ENCODE peak calls at places on chromosomes 3 and 15, in nine cellular contexts. One of them, this sample, is unnamed.

GRCh38 chr3:65814883-65815578 is 223.7 kb downstream of the MAGI1 start:
- DNase-seq in brain microvascular endothelial cell: no peak
- DNase-seq in mesenchymal stem cell: no peak
- DNase-seq in IMR-90: no peak
- DNase-seq in PC-3: no peak
- DNase-seq in upper lobe of right lung: no peak
- DNase-seq in A673: no peak
- DNase-seq in PC-9: no peak
- DNase-seq in GM23248: no peak
- DNase-seq in this sample: no peak

GRCh38 chr3:175316799-175317198 is 457.7 kb downstream of the NAALADL2 start:
- DNase-seq in brain microvascular endothelial cell: no peak
- DNase-seq in mesenchymal stem cell: no peak
- DNase-seq in IMR-90: no peak
- DNase-seq in PC-3: no peak
- DNase-seq in upper lobe of right lung: no peak
- DNase-seq in A673: no peak
- DNase-seq in PC-9: no peak
- DNase-seq in GM23248: no peak
- DNase-seq in this sample: no peak

GRCh38 chr15:65068436-65068835 is 645 bp upstream of the RASL12 start:
- DNase-seq in brain microvascular endothelial cell: no peak
- DNase-seq in mesenchymal stem cell: no peak
- DNase-seq in IMR-90: no peak
- DNase-seq in PC-3: no peak
- DNase-seq in upper lobe of right lung: no peak
- DNase-seq in A673: no peak
- DNase-seq in PC-9: no peak
- DNase-seq in GM23248: no peak
- DNase-seq in this sample: no peak

GRCh38 chr3:181948286-181948685 is 236.6 kb downstream of the SOX2 start:
- DNase-seq in brain microvascular endothelial cell: no peak
- DNase-seq in mesenchymal stem cell: no peak
- DNase-seq in IMR-90: no peak
- DNase-seq in PC-3: peak
- DNase-seq in upper lobe of right lung: no peak
- DNase-seq in A673: no peak
- DNase-seq in PC-9: no peak
- DNase-seq in GM23248: no peak
- DNase-seq in this sample: no peak

GRCh38 chr3:13452490-13453335 is 27.4 kb upstream of the HDAC11 start:
- DNase-seq in brain microvascular endothelial cell: peak
- DNase-seq in mesenchymal stem cell: peak
- DNase-seq in IMR-90: peak
- DNase-seq in PC-3: peak
- DNase-seq in upper lobe of right lung: no peak
- DNase-seq in A673: peak
- DNase-seq in PC-9: peak
- DNase-seq in GM23248: peak
- DNase-seq in this sample: peak

GRCh38 chr3:96331341-96331740 is 483.1 kb upstream of the EPHA6 start:
- DNase-seq in brain microvascular endothelial cell: no peak
- DNase-seq in mesenchymal stem cell: no peak
- DNase-seq in IMR-90: no peak
- DNase-seq in PC-3: peak
- DNase-seq in upper lobe of right lung: no peak
- DNase-seq in A673: no peak
- DNase-seq in PC-9: no peak
- DNase-seq in GM23248: no peak
- DNase-seq in this sample: no peak

GRCh38 chr3:13895155-13896105 is 15.6 kb upstream of the WNT7A start:
- DNase-seq in brain microvascular endothelial cell: peak
- DNase-seq in mesenchymal stem cell: peak
- DNase-seq in IMR-90: peak
- DNase-seq in PC-3: peak
- DNase-seq in upper lobe of right lung: peak
- DNase-seq in A673: peak
- DNase-seq in PC-9: peak
- DNase-seq in GM23248: peak
- DNase-seq in this sample: peak

GRCh38 chr3:13335503-13335902 is 84.6 kb downstream of the NUP210 start:
- DNase-seq in brain microvascular endothelial cell: no peak
- DNase-seq in mesenchymal stem cell: no peak
- DNase-seq in IMR-90: no peak
- DNase-seq in PC-3: no peak
- DNase-seq in upper lobe of right lung: no peak
- DNase-seq in A673: no peak
- DNase-seq in PC-9: no peak
- DNase-seq in GM23248: no peak
- DNase-seq in this sample: no peak

GRCh38 chr3:71016141-71016845 is 567.2 kb downstream of the FOXP1 start:
- DNase-seq in brain microvascular endothelial cell: peak
- DNase-seq in mesenchymal stem cell: no peak
- DNase-seq in IMR-90: no peak
- DNase-seq in PC-3: no peak
- DNase-seq in upper lobe of right lung: no peak
- DNase-seq in A673: no peak
- DNase-seq in PC-9: no peak
- DNase-seq in GM23248: peak
- DNase-seq in this sample: no peak

GRCh38 chr3:46449755-46450552 is 14.8 kb downstream of the LTF start:
- DNase-seq in brain microvascular endothelial cell: no peak
- DNase-seq in mesenchymal stem cell: no peak
- DNase-seq in IMR-90: peak
- DNase-seq in PC-3: peak
- DNase-seq in upper lobe of right lung: no peak
- DNase-seq in A673: no peak
- DNase-seq in PC-9: no peak
- DNase-seq in GM23248: peak
- DNase-seq in this sample: no peak

GRCh38 chr3:139935866-139936817 is 1.2 kb downstream of the CLSTN2 start:
- DNase-seq in brain microvascular endothelial cell: peak
- DNase-seq in mesenchymal stem cell: peak
- DNase-seq in IMR-90: no peak
- DNase-seq in PC-3: no peak
- DNase-seq in upper lobe of right lung: peak
- DNase-seq in A673: peak
- DNase-seq in PC-9: no peak
- DNase-seq in GM23248: peak
- DNase-seq in this sample: peak

GRCh38 chr3:164341086-164341485 is 737.2 kb downstream of the SI start:
- DNase-seq in brain microvascular endothelial cell: no peak
- DNase-seq in mesenchymal stem cell: no peak
- DNase-seq in IMR-90: no peak
- DNase-seq in PC-3: no peak
- DNase-seq in upper lobe of right lung: no peak
- DNase-seq in A673: no peak
- DNase-seq in PC-9: no peak
- DNase-seq in GM23248: no peak
- DNase-seq in this sample: no peak

GRCh38 chr3:71713041-71713440 is 12.2 kb downstream of the EIF4E3 start:
- DNase-seq in brain microvascular endothelial cell: no peak
- DNase-seq in mesenchymal stem cell: no peak
- DNase-seq in IMR-90: no peak
- DNase-seq in PC-3: peak
- DNase-seq in upper lobe of right lung: no peak
- DNase-seq in A673: no peak
- DNase-seq in PC-9: peak
- DNase-seq in GM23248: no peak
- DNase-seq in this sample: no peak

GRCh38 chr15:63439536-63440264 is 58.1 kb upstream of the CA12 start:
- DNase-seq in brain microvascular endothelial cell: no peak
- DNase-seq in mesenchymal stem cell: no peak
- DNase-seq in IMR-90: peak
- DNase-seq in PC-3: peak
- DNase-seq in upper lobe of right lung: no peak
- DNase-seq in A673: no peak
- DNase-seq in PC-9: no peak
- DNase-seq in GM23248: peak
- DNase-seq in this sample: no peak

GRCh38 chr3:52458031-52458760 is 2.8 kb downstream of the NISCH start:
- DNase-seq in brain microvascular endothelial cell: no peak
- DNase-seq in mesenchymal stem cell: no peak
- DNase-seq in IMR-90: no peak
- DNase-seq in PC-3: no peak
- DNase-seq in upper lobe of right lung: no peak
- DNase-seq in A673: no peak
- DNase-seq in PC-9: no peak
- DNase-seq in GM23248: no peak
- DNase-seq in this sample: no peak

GRCh38 chr3:129325383-129325782 is 46.7 kb downstream of the HMCES start:
- DNase-seq in brain microvascular endothelial cell: no peak
- DNase-seq in mesenchymal stem cell: no peak
- DNase-seq in IMR-90: no peak
- DNase-seq in PC-3: no peak
- DNase-seq in upper lobe of right lung: no peak
- DNase-seq in A673: no peak
- DNase-seq in PC-9: no peak
- DNase-seq in GM23248: no peak
- DNase-seq in this sample: no peak

GRCh38 chr3:129324855-129325254 is 46.2 kb downstream of the HMCES start:
- DNase-seq in brain microvascular endothelial cell: no peak
- DNase-seq in mesenchymal stem cell: no peak
- DNase-seq in IMR-90: no peak
- DNase-seq in PC-3: no peak
- DNase-seq in upper lobe of right lung: no peak
- DNase-seq in A673: no peak
- DNase-seq in PC-9: no peak
- DNase-seq in GM23248: no peak
- DNase-seq in this sample: no peak

GRCh38 chr3:129326138-129326537 is 47.5 kb downstream of the HMCES start:
- DNase-seq in brain microvascular endothelial cell: no peak
- DNase-seq in mesenchymal stem cell: no peak
- DNase-seq in IMR-90: no peak
- DNase-seq in PC-3: no peak
- DNase-seq in upper lobe of right lung: no peak
- DNase-seq in A673: no peak
- DNase-seq in PC-9: no peak
- DNase-seq in GM23248: no peak
- DNase-seq in this sample: no peak

GRCh38 chr3:129321887-129322286 is 43.2 kb downstream of the HMCES start:
- DNase-seq in brain microvascular endothelial cell: no peak
- DNase-seq in mesenchymal stem cell: no peak
- DNase-seq in IMR-90: no peak
- DNase-seq in PC-3: no peak
- DNase-seq in upper lobe of right lung: no peak
- DNase-seq in A673: no peak
- DNase-seq in PC-9: no peak
- DNase-seq in GM23248: no peak
- DNase-seq in this sample: no peak

DNA sequence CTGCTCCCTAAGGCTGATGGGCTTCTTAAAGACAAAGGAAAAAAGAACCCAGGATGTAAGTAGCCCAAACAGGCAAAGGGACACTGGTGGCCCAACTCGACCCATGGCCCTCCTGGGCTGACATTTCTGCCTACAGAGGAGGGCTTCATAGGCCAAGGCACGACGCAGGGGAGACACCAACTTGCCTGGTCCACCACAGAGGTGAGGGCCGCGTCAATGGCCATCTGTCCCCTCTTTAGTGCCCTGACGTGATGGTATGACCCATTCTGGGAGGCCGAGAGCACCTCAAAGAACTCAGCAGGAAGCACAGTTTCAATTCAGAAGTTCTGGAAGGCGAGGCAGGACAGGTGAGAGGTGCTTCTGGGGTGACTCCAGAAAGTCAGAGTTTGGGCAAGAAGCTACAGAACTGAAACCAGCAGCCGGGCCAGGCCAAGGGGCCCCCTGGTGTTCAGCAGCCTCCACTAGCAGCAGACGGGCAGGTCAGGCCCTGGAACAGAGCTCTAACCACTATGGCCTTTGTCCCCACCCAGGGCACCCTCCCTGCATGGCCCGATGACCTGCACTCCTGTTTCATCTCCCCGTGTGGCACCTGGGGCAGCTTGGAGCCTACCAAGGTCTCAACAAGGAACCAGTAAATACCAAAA is 45.1 kb downstream of the HMCES start:
- DNase-seq in brain microvascular endothelial cell: no peak
- DNase-seq in mesenchymal stem cell: no peak
- DNase-seq in IMR-90: no peak
- DNase-seq in PC-3: no peak
- DNase-seq in upper lobe of right lung: no peak
- DNase-seq in A673: no peak
- DNase-seq in PC-9: no peak
- DNase-seq in GM23248: peak
- DNase-seq in this sample: no peak
- H3K4me3 ChIP-seq in brain microvascular endothelial cell: no peak
- H3K4me3 ChIP-seq in mesenchymal stem cell: no peak
- H3K4me3 ChIP-seq in IMR-90: no peak
- H3K4me3 ChIP-seq in PC-3: no peak
- H3K4me3 ChIP-seq in upper lobe of right lung: no peak
- H3K4me3 ChIP-seq in A673: no peak
- H3K4me3 ChIP-seq in PC-9: no peak
- H3K4me3 ChIP-seq in GM23248: no peak
- H3K4me3 ChIP-seq in this sample: no peak

DNA sequence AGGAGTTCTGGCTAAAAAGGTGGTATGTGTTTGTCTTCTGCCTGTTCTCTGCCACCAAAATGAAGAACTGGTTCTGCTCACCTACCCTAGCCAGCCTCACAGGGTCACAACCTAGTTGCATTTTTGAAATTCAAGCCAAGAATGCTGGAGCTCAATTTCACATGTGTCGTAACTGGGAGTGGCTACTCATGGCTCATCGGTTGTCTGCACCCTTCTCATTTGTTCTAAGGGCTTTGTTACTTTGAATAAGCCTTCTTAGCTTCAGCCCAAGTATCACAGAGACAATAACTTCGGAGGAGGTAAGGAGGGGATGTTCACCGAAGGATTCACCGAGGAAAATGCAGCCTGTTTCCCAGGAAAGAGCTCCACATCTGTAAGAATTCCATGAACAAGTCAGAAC is 134.3 kb upstream of the RARB start:
- DNase-seq in brain microvascular endothelial cell: no peak
- DNase-seq in mesenchymal stem cell: no peak
- DNase-seq in IMR-90: no peak
- DNase-seq in PC-3: no peak
- DNase-seq in upper lobe of right lung: no peak
- DNase-seq in A673: no peak
- DNase-seq in PC-9: peak
- DNase-seq in GM23248: no peak
- DNase-seq in this sample: no peak
- H3K27ac ChIP-seq in brain microvascular endothelial cell: no peak
- H3K27ac ChIP-seq in mesenchymal stem cell: no peak
- H3K27ac ChIP-seq in IMR-90: no peak
- H3K27ac ChIP-seq in PC-3: no peak
- H3K27ac ChIP-seq in upper lobe of right lung: no peak
- H3K27ac ChIP-seq in A673: no peak
- H3K27ac ChIP-seq in PC-9: no peak
- H3K27ac ChIP-seq in GM23248: no peak
- H3K27ac ChIP-seq in this sample: no peak

GRCh38 chr15:74173545-74174215 is at the start of gene ISLR:
- DNase-seq in brain microvascular endothelial cell: no peak
- DNase-seq in mesenchymal stem cell: no peak
- DNase-seq in IMR-90: peak
- DNase-seq in PC-3: no peak
- DNase-seq in upper lobe of right lung: no peak
- DNase-seq in A673: peak
- DNase-seq in PC-9: no peak
- DNase-seq in GM23248: peak
- DNase-seq in this sample: peak
- H3K4me3 ChIP-seq in brain microvascular endothelial cell: no peak
- H3K4me3 ChIP-seq in mesenchymal stem cell: no peak
- H3K4me3 ChIP-seq in IMR-90: no peak
- H3K4me3 ChIP-seq in PC-3: no peak
- H3K4me3 ChIP-seq in upper lobe of right lung: peak
- H3K4me3 ChIP-seq in A673: no peak
- H3K4me3 ChIP-seq in PC-9: no peak
- H3K4me3 ChIP-seq in GM23248: peak
- H3K4me3 ChIP-seq in this sample: peak

GRCh38 chr15:101490408-101490891 is 943 bp upstream of the PCSK6 start:
- DNase-seq in brain microvascular endothelial cell: no peak
- DNase-seq in mesenchymal stem cell: no peak
- DNase-seq in IMR-90: no peak
- DNase-seq in PC-3: no peak
- DNase-seq in upper lobe of right lung: no peak
- DNase-seq in A673: no peak
- DNase-seq in PC-9: no peak
- DNase-seq in GM23248: no peak
- DNase-seq in this sample: no peak
- H3K27ac ChIP-seq in brain microvascular endothelial cell: no peak
- H3K27ac ChIP-seq in mesenchymal stem cell: no peak
- H3K27ac ChIP-seq in IMR-90: no peak
- H3K27ac ChIP-seq in PC-3: no peak
- H3K27ac ChIP-seq in upper lobe of right lung: no peak
- H3K27ac ChIP-seq in A673: no peak
- H3K27ac ChIP-seq in PC-9: no peak
- H3K27ac ChIP-seq in GM23248: no peak
- H3K27ac ChIP-seq in this sample: peak

This sample was measured in testis.